ENCODE peak calls at places on chromosomes 4 and X, in five cellular contexts. O is GM23338, Q is PC-9, W is H9, R is fibroblast of lung. H is an unnamed sample.

GRCh38 chr4:85932371-85933305 is 427.2 kb downstream of the MAPK10 start:
- DNase-seq in O (no peak), Q (no peak), W (no peak), R (no peak), H (no peak)

GRCh38 chr4:1502501-1502886 is 96.3 kb upstream of the NKX1-1 start:
- DNase-seq in O (no peak), Q (no peak), W (no peak), R (no peak), H (peak)

GRCh38 chrX:17082831-17083230 is 136.4 kb downstream of the REPS2 start:
- DNase-seq in O (peak), Q (no peak), W (no peak), R (peak), H (no peak)

GRCh38 chrX:54641530-54641929 is 111.5 kb downstream of the GNL3L start:
- DNase-seq in O (peak), Q (no peak), W (peak), R (no peak), H (peak)

GRCh38 chrX:147072747-147073146 is 258.2 kb upstream of the CXorf51A start:
- DNase-seq in O (no peak), Q (no peak), W (no peak), R (no peak), H (no peak)

GRCh38 chrX:84188320-84188834 is 378 bp upstream of the RPS6KA6 start:
- DNase-seq in O (peak), Q (peak), W (peak), R (peak), H (peak)

GRCh38 chrX:112967341-112967740 is 126.7 kb upstream of the AMOT start:
- DNase-seq in O (no peak), Q (peak), W (no peak), R (no peak), H (no peak)

GRCh38 chrX:153600032-153600373 is 1.1 kb upstream of the CCNQ start:
- DNase-seq in O (peak), Q (peak), W (no peak), R (no peak), H (peak)

GRCh38 chr4:88746186-88746585 is 48.6 kb upstream of the NAP1L5 start:
- DNase-seq in O (peak), Q (no peak), W (no peak), R (peak), H (no peak)

GRCh38 chr4:74218201-74218600 is 60.3 kb downstream of the MTHFD2L start:
- DNase-seq in O (no peak), Q (no peak), W (no peak), R (no peak), H (no peak)

GRCh38 chr4:53855886-53856260 is 208.5 kb downstream of the CHIC2 start:
- DNase-seq in O (no peak), Q (no peak), W (no peak), R (peak), H (no peak)

GRCh38 chrX:123084797-123085196 is 99.3 kb upstream of the GRIA3 start:
- DNase-seq in O (no peak), Q (no peak), W (no peak), R (no peak), H (no peak)

GRCh38 chr4:172726001-172726423 is 442.6 kb upstream of the GALNT7 start:
- DNase-seq in O (no peak), Q (no peak), W (no peak), R (no peak), H (no peak)
- H2AFZ ChIP-seq in O (no peak), Q (no peak), W (no peak), R (no peak), H (no peak)

DNA sequence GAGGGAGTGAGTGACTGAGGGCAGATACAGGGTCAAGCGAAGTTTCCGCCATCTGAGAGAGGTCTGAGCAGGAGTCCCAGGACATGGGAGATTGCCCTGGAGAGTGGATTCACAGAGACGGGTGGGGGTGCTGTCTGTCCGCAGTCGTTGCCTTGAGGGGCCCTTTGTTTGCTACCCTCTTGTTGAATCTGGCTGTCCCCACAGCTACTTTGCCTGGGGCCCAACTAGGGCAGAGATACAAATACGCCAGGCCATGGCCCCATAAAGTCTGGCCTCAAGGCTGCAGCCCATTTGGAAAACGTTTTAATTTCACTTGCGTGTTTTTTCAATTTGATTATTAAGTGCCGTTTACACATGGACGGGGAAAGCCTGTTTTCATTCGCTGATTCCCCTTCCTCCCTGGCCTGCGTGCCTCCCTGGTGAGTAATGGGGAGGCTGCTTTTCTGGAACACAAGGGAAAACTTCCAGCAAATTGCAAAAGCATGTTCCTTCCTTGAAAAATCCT is 134.4 kb downstream of the SMIM20 start:
- DNase-seq in O (no peak), Q (peak), W (no peak), R (peak), H (peak)
- H3K4me2 ChIP-seq in O (no peak), Q (no peak), W (no peak), R (peak), H (peak)

GRCh38 chr4:150476776-150477175 is 105.2 kb upstream of the MAB21L2 start:
- DNase-seq in O (no peak), Q (no peak), W (no peak), R (no peak), H (no peak)
- H2AFZ ChIP-seq in O (no peak), Q (no peak), W (no peak), R (no peak), H (no peak)

GRCh38 chr4:41572414-41572986 is 34.5 kb downstream of the LIMCH1 start:
- DNase-seq in O (no peak), Q (no peak), W (no peak), R (no peak), H (no peak)
- H3K4me2 ChIP-seq in O (no peak), Q (no peak), W (no peak), R (no peak), H (peak)

GRCh38 chr4:30792616-30793015 is 72.4 kb downstream of the PCDH7 start:
- DNase-seq in O (no peak), Q (no peak), W (no peak), R (no peak), H (no peak)
- H2AFZ ChIP-seq in O (no peak), Q (no peak), W (no peak), R (no peak), H (no peak)

GRCh38 chr4:68076194-68076593 is 53.5 kb downstream of the TMPRSS11F start:
- DNase-seq in O (peak), Q (no peak), W (no peak), R (no peak), H (no peak)
- H3K4me2 ChIP-seq in O (no peak), Q (no peak), W (no peak), R (no peak), H (no peak)